ENCODE peak calls at places on chromosome 21, in seven cellular contexts. N is NCI-H1048, A is heart left ventricle, E is RWPE1, B is BE2C, O is amniotic stem cell, Q is mesothelial cell of epicardium. F is an unnamed sample.

GRCh38 chr21:14657241-14658008 is 111.3 kb upstream of the SAMSN1 start:
- DNase-seq in B (no peak), A (no peak), E (no peak), N (no peak), Q (no peak), O (no peak), F (no peak)

GRCh38 chr21:29349702-29350101 is 51.0 kb downstream of the BACH1 start:
- DNase-seq in E (no peak), B (no peak), O (no peak), N (no peak), Q (no peak), A (no peak), F (no peak)

GRCh38 chr21:36693144-36694040 is 5.5 kb upstream of the SIM2 start:
- DNase-seq in N (no peak), A (no peak), E (no peak), B (no peak), Q (peak), O (no peak), F (peak)

GRCh38 chr21:37644666-37645065 is 271.6 kb downstream of the KCNJ6 start:
- DNase-seq in Q (no peak), B (no peak), A (no peak), N (no peak), E (no peak), O (no peak), F (peak)

GRCh38 chr21:37987668-37988067 is 71.4 kb upstream of the KCNJ6 start:
- DNase-seq in Q (no peak), E (no peak), N (no peak), O (no peak), B (no peak), A (no peak), F (no peak)

GRCh38 chr21:42650441-42651421 is 2.7 kb upstream of the PDE9A start:
- DNase-seq in A (no peak), Q (no peak), B (no peak), O (no peak), E (no peak), N (no peak), F (no peak)

GRCh38 chr21:37562920-37563640 is 196.5 kb downstream of the DYRK1A start:
- DNase-seq in N (no peak), Q (no peak), E (no peak), B (peak), A (no peak), O (no peak), F (no peak)

GRCh38 chr21:45558044-45558721 is 15.9 kb upstream of the SLC19A1 start:
- DNase-seq in Q (no peak), A (peak), B (no peak), N (no peak), E (no peak), O (no peak), F (no peak)

GRCh38 chr21:27060190-27060589 is 93.3 kb upstream of the ADAMTS5 start:
- DNase-seq in Q (no peak), N (no peak), O (no peak), A (no peak), E (no peak), B (no peak), F (no peak)

GRCh38 chr21:44401386-44402160 is 48.2 kb downstream of the TRPM2 start:
- DNase-seq in B (no peak), A (no peak), N (no peak), E (no peak), O (no peak), Q (peak), F (no peak)

GRCh38 chr21:39479164-39479563 is 27.4 kb downstream of the SH3BGR start:
- DNase-seq in B (no peak), O (no peak), N (no peak), A (no peak), Q (no peak), E (no peak), F (no peak)

GRCh38 chr21:44887807-44888580 is 14.5 kb upstream of the PTTG1IP start:
- DNase-seq in E (no peak), O (no peak), A (no peak), N (no peak), Q (no peak), B (no peak), F (no peak)

GRCh38 chr21:45388611-45389296 is 16.2 kb upstream of the COL18A1 start:
- DNase-seq in N (no peak), O (no peak), B (peak), E (no peak), Q (no peak), A (peak), F (no peak)

GRCh38 chr21:41967708-41968107 is 13.9 kb upstream of the C2CD2 start:
- DNase-seq in Q (no peak), O (no peak), B (no peak), A (no peak), N (no peak), E (no peak), F (no peak)

F was measured in H9.